ENCODE peak calls at places on chromosomes 7 and 10, in five cellular contexts. One of them, this sample, is unnamed.

GRCh38 chr7:127409629-127410028 is 17.1 kb upstream of the ZNF800 start:
- DNase-seq in astrocyte: peak
- DNase-seq in H9: no peak
- DNase-seq in SK-N-SH: no peak
- DNase-seq in K562: no peak
- DNase-seq in this sample: no peak

GRCh38 chr7:108146070-108146842 is 16.1 kb upstream of the LAMB4 start:
- DNase-seq in astrocyte: peak
- DNase-seq in H9: peak
- DNase-seq in SK-N-SH: peak
- DNase-seq in K562: peak
- DNase-seq in this sample: peak

GRCh38 chr10:100774876-100775275 is 29.5 kb downstream of the PAX2 start:
- DNase-seq in astrocyte: no peak
- DNase-seq in H9: no peak
- DNase-seq in SK-N-SH: no peak
- DNase-seq in K562: no peak
- DNase-seq in this sample: no peak

GRCh38 chr10:842795-843194 is 88.7 kb downstream of the LARP4B start:
- DNase-seq in astrocyte: no peak
- DNase-seq in H9: no peak
- DNase-seq in SK-N-SH: no peak
- DNase-seq in K562: no peak
- DNase-seq in this sample: no peak

GRCh38 chr10:35460852-35461460 is 124.6 kb downstream of the CCNY start:
- DNase-seq in astrocyte: peak
- DNase-seq in H9: no peak
- DNase-seq in SK-N-SH: no peak
- DNase-seq in K562: no peak
- DNase-seq in this sample: no peak

GRCh38 chr7:41110186-41110585 is 592.7 kb downstream of the INHBA start:
- DNase-seq in astrocyte: peak
- DNase-seq in H9: no peak
- DNase-seq in SK-N-SH: no peak
- DNase-seq in K562: no peak
- DNase-seq in this sample: peak

GRCh38 chr7:87359366-87359765 is 13.9 kb downstream of the CROT start:
- DNase-seq in astrocyte: peak
- DNase-seq in H9: no peak
- DNase-seq in SK-N-SH: no peak
- DNase-seq in K562: no peak
- DNase-seq in this sample: peak

GRCh38 chr10:97058521-97058920 is 127.2 kb downstream of the SLIT1 start:
- DNase-seq in astrocyte: no peak
- DNase-seq in H9: no peak
- DNase-seq in SK-N-SH: no peak
- DNase-seq in K562: no peak
- DNase-seq in this sample: no peak

GRCh38 chr7:106421181-106421762 is 136.5 kb upstream of the NAMPT start:
- DNase-seq in astrocyte: peak
- DNase-seq in H9: no peak
- DNase-seq in SK-N-SH: no peak
- DNase-seq in K562: no peak
- DNase-seq in this sample: peak

GRCh38 chr7:100588438-100588837 is 2.3 kb downstream of the FBXO24 start:
- DNase-seq in astrocyte: no peak
- DNase-seq in H9: no peak
- DNase-seq in SK-N-SH: peak
- DNase-seq in K562: peak
- DNase-seq in this sample: no peak

GRCh38 chr7:81013036-81013435 is 94.2 kb upstream of the SEMA3C start:
- DNase-seq in astrocyte: peak
- DNase-seq in H9: no peak
- DNase-seq in SK-N-SH: no peak
- DNase-seq in K562: no peak
- DNase-seq in this sample: peak

GRCh38 chr10:98349508-98349922 is 65.5 kb downstream of the PYROXD2 start:
- DNase-seq in astrocyte: peak
- DNase-seq in H9: no peak
- DNase-seq in SK-N-SH: no peak
- DNase-seq in K562: no peak
- DNase-seq in this sample: no peak

GRCh38 chr10:117609095-117609821 is 66.7 kb downstream of the EMX2 start:
- DNase-seq in astrocyte: peak
- DNase-seq in H9: no peak
- DNase-seq in SK-N-SH: no peak
- DNase-seq in K562: no peak
- DNase-seq in this sample: peak

GRCh38 chr7:144670251-144670650 is 165.6 kb downstream of the TPK1 start:
- DNase-seq in astrocyte: no peak
- DNase-seq in H9: no peak
- DNase-seq in SK-N-SH: no peak
- DNase-seq in K562: no peak
- DNase-seq in this sample: peak

GRCh38 chr7:100545636-100546128 is 6.7 kb downstream of the AGFG2 start:
- DNase-seq in astrocyte: peak
- DNase-seq in H9: peak
- DNase-seq in SK-N-SH: peak
- DNase-seq in K562: peak
- DNase-seq in this sample: peak

GRCh38 chr7:102304668-102305067 is 18.0 kb downstream of the SH2B2 start:
- DNase-seq in astrocyte: no peak
- DNase-seq in H9: no peak
- DNase-seq in SK-N-SH: no peak
- DNase-seq in K562: no peak
- DNase-seq in this sample: no peak
- TF ChIP-seq CTCF in astrocyte: no peak
- TF ChIP-seq CTCF in H9: no peak
- TF ChIP-seq CTCF in SK-N-SH: no peak
- TF ChIP-seq CTCF in K562: no peak
- TF ChIP-seq CTCF in this sample: no peak

GRCh38 chr10:62907470-62908212 is 91.5 kb upstream of the EGR2 start:
- DNase-seq in astrocyte: no peak
- DNase-seq in H9: no peak
- DNase-seq in SK-N-SH: no peak
- DNase-seq in K562: no peak
- DNase-seq in this sample: no peak

GRCh38 chr10:62911210-62911963 is 95.2 kb upstream of the EGR2 start:
- DNase-seq in astrocyte: no peak
- DNase-seq in H9: peak
- DNase-seq in SK-N-SH: no peak
- DNase-seq in K562: no peak
- DNase-seq in this sample: peak

GRCh38 chr10:62916157-62916603 is 100.0 kb upstream of the EGR2 start:
- DNase-seq in astrocyte: peak
- DNase-seq in H9: no peak
- DNase-seq in SK-N-SH: no peak
- DNase-seq in K562: no peak
- DNase-seq in this sample: peak

GRCh38 chr10:62915192-62915591 is 99.0 kb upstream of the EGR2 start:
- DNase-seq in astrocyte: no peak
- DNase-seq in H9: no peak
- DNase-seq in SK-N-SH: no peak
- DNase-seq in K562: no peak
- DNase-seq in this sample: no peak

GRCh38 chr10:62912086-62912485 is 95.9 kb upstream of the EGR2 start:
- DNase-seq in astrocyte: no peak
- DNase-seq in H9: no peak
- DNase-seq in SK-N-SH: no peak
- DNase-seq in K562: no peak
- DNase-seq in this sample: no peak
- H3K27ac ChIP-seq in astrocyte: no peak
- H3K27ac ChIP-seq in H9: no peak
- H3K27ac ChIP-seq in SK-N-SH: no peak
- H3K27ac ChIP-seq in K562: no peak
- H3K27ac ChIP-seq in this sample: peak

DNA sequence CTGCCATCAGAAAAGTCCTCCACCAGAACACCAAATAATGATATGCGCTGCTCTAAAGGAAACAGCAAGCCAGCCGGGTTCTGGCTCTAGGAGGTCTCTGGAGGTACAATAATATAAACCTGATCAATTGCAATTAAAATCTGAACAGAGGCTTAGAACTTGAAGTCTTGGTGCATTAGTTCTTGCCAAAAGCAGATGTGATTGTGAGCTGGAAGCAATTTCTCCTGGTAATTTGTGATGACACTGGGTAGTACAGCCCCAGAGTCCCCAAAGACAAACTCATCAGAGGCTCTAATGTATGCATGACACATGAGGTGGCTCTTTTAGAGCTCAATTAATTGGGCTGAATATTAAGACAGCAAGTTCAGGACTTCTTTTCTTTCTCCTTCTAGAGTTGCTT is 3.3 kb downstream of the ETV1 start:
- DNase-seq in astrocyte: no peak
- DNase-seq in H9: no peak
- DNase-seq in SK-N-SH: no peak
- DNase-seq in K562: no peak
- DNase-seq in this sample: no peak
- H3K9ac ChIP-seq in astrocyte: no peak
- H3K9ac ChIP-seq in H9: no peak
- H3K9ac ChIP-seq in SK-N-SH: no peak
- H3K9ac ChIP-seq in K562: no peak
- H3K9ac ChIP-seq in this sample: no peak

GRCh38 chr7:266851-267840 is 22.8 kb upstream of the FOXL3 start:
- DNase-seq in astrocyte: no peak
- DNase-seq in H9: peak
- DNase-seq in SK-N-SH: peak
- DNase-seq in K562: peak
- DNase-seq in this sample: peak
- TF ChIP-seq CTCF in astrocyte: no peak
- TF ChIP-seq CTCF in H9: peak
- TF ChIP-seq CTCF in SK-N-SH: peak
- TF ChIP-seq CTCF in K562: peak
- TF ChIP-seq CTCF in this sample: no peak

GRCh38 chr7:23422384-23422783 is 47.9 kb downstream of the IGF2BP3 start:
- DNase-seq in astrocyte: no peak
- DNase-seq in H9: no peak
- DNase-seq in SK-N-SH: no peak
- DNase-seq in K562: no peak
- DNase-seq in this sample: no peak

GRCh38 chr7:23419160-23419559 is 51.1 kb downstream of the IGF2BP3 start:
- DNase-seq in astrocyte: no peak
- DNase-seq in H9: no peak
- DNase-seq in SK-N-SH: no peak
- DNase-seq in K562: no peak
- DNase-seq in this sample: no peak

GRCh38 chr7:23422904-23423303 is 47.4 kb downstream of the IGF2BP3 start:
- DNase-seq in astrocyte: no peak
- DNase-seq in H9: no peak
- DNase-seq in SK-N-SH: no peak
- DNase-seq in K562: no peak
- DNase-seq in this sample: no peak

GRCh38 chr7:23418046-23418445 is 52.2 kb downstream of the IGF2BP3 start:
- DNase-seq in astrocyte: peak
- DNase-seq in H9: no peak
- DNase-seq in SK-N-SH: no peak
- DNase-seq in K562: peak
- DNase-seq in this sample: peak

DNA sequence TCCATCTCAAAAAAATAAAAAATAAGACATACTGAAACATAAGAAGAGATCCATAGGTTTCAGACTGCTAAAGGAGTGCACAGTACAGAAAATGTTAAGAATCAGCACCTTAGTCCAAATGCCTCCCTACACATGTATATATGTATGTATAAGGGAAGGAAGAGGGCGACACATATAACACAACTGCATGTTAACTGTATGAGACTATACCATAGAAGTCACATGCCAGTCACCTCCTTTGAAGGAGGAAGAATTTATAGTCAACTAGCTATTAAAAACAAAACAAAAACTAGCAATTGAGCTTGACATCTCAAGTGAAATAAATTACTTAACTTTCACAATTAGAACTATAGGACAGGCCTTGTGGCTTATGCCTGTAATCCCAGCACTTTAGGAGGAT is 50.4 kb downstream of the IGF2BP3 start:
- DNase-seq in astrocyte: no peak
- DNase-seq in H9: no peak
- DNase-seq in SK-N-SH: no peak
- DNase-seq in K562: no peak
- DNase-seq in this sample: no peak
- H3K27ac ChIP-seq in astrocyte: no peak
- H3K27ac ChIP-seq in H9: no peak
- H3K27ac ChIP-seq in SK-N-SH: no peak
- H3K27ac ChIP-seq in K562: no peak
- H3K27ac ChIP-seq in this sample: no peak

GRCh38 chr7:152675761-152676636 is at the start of gene XRCC2:
- DNase-seq in astrocyte: peak
- DNase-seq in H9: peak
- DNase-seq in SK-N-SH: peak
- DNase-seq in K562: peak
- DNase-seq in this sample: peak
- H3K9ac ChIP-seq in astrocyte: peak
- H3K9ac ChIP-seq in H9: peak
- H3K9ac ChIP-seq in SK-N-SH: peak
- H3K9ac ChIP-seq in K562: peak
- H3K9ac ChIP-seq in this sample: peak

DNA sequence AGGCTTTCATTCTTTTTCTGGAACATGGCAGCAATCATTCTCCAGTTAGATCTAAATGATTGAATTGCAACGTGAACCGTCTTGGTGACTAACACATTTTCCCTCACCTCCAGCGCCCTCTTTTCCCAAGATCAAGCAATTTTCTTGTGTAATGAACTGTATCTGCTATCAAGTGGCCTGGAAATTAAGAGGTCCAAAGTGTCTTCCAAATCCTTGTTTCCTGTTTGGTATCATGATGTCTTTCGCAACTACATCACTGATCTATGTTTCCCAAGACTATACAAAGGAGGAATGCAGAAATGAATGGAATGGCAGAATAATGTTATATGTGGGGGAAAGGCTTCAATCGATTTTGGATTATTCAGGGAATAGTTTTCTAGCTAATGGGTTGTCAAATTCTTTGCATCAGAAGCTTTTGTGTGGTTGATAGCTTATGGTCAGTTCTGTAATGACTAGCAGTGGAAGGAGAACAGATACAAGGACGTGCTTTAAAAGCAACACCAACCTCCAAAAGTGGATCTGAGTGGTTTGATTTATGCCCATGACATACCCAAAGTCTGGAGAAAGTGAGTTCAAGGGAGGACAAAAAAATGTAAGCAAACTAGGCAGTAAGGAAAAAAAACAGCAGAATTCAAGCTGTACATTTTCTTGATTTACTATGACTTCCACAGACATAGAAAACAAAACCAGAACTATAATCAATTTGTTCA is 14.6 kb upstream of the ZEB1 start:
- DNase-seq in astrocyte: peak
- DNase-seq in H9: no peak
- DNase-seq in SK-N-SH: no peak
- DNase-seq in K562: no peak
- DNase-seq in this sample: no peak
- TF ChIP-seq CTCF in astrocyte: no peak
- TF ChIP-seq CTCF in H9: no peak
- TF ChIP-seq CTCF in SK-N-SH: no peak
- TF ChIP-seq CTCF in K562: no peak
- TF ChIP-seq CTCF in this sample: no peak

This sample was measured in mammary epithelial cell.